ENCODE peak calls at places on chromosome 7, in four cellular contexts. D is stimulated activated naive CD8-positive, alpha-beta T cell treated with anti-CD3 and anti-CD28 coated beads, Interleukin-15, amount 100 ng/mL, for 72 hours; T is G401; E is amygdala. Y is an unnamed sample.
A peak's percentile ranks its signal among the peaks of the same experiment; 100 is the strongest.

GRCh38 chr7:116674508-116675173 is 2.6 kb downstream of the MET start:
- DNase-seq in E (no peak), D (no peak), T (no peak), Y (peak; percentile 58)

GRCh38 chr7:43170571-43170970 is 58.1 kb downstream of the HECW1 start:
- DNase-seq in E (no peak), T (no peak), D (no peak), Y (no peak)

GRCh38 chr7:15602236-15602635 is 40.4 kb upstream of the AGMO start:
- DNase-seq in T (peak; percentile 17), E (no peak), D (no peak), Y (peak; percentile 67)

GRCh38 chr7:98027342-98028033 is 37.5 kb upstream of the OCM2 start:
- DNase-seq in T (no peak), D (no peak), E (no peak), Y (no peak)

GRCh38 chr7:88184848-88185304 is 35.0 kb downstream of the SRI start:
- DNase-seq in E (no peak), T (no peak), D (no peak), Y (peak; percentile 7)

GRCh38 chr7:51458693-51459092 is 142.1 kb upstream of the COBL start:
- DNase-seq in D (no peak), T (no peak), E (no peak), Y (no peak)

GRCh38 chr7:33258561-33258960 is 129.2 kb downstream of the BBS9 start:
- DNase-seq in T (no peak), D (no peak), E (no peak), Y (peak; percentile 47)

GRCh38 chr7:108454674-108455523 is 1.3 kb downstream of the NRCAM start:
- DNase-seq in D (peak; percentile 44), E (peak; percentile 40), T (peak; percentile 60), Y (no peak)

GRCh38 chr7:155001756-155002410 is 1.0 kb downstream of the PAXIP1 start:
- DNase-seq in D (no peak), E (no peak), T (peak; percentile 54), Y (no peak)

GRCh38 chr7:106658504-106659368 is 2.2 kb downstream of the CCDC71L start:
- DNase-seq in E (no peak), D (no peak), T (no peak), Y (no peak)